ENCODE peak calls at places on chromosomes 11 and 22, in four cellular contexts. J, N, T and V are unnamed samples.

GRCh38 chr11:122853971-122854446 is 15.7 kb downstream of the CRTAM start:
- DNase-seq in J (no peak), N (peak), T (no peak), V (peak)

GRCh38 chr22:43931771-43932170 is 8.2 kb downstream of the PNPLA3 start:
- DNase-seq in J (no peak), N (no peak), T (no peak), V (no peak)

GRCh38 chr11:115920087-115920461 is 415.9 kb upstream of the CADM1 start:
- DNase-seq in J (no peak), N (no peak), T (no peak), V (no peak)

GRCh38 chr22:17775781-17776470 is 1.7 kb upstream of the BID start:
- DNase-seq in J (no peak), N (no peak), T (no peak), V (no peak)

GRCh38 chr11:32290783-32291182 is 144.6 kb downstream of the WT1 start:
- DNase-seq in J (no peak), N (no peak), T (no peak), V (peak)

GRCh38 chr11:2774173-2775082 is 74.6 kb upstream of the KCNQ1OT1 start:
- DNase-seq in J (no peak), N (no peak), T (no peak), V (no peak)

GRCh38 chr22:46023558-46023981 is 46.6 kb upstream of the WNT7B start:
- DNase-seq in J (no peak), N (no peak), T (no peak), V (no peak)

GRCh38 chr11:87851234-87851633 is 324.0 kb downstream of the RAB38 start:
- DNase-seq in J (no peak), N (no peak), T (no peak), V (no peak)

GRCh38 chr11:127895776-127896175 is 691.6 kb downstream of the ETS1 start:
- DNase-seq in J (no peak), N (no peak), T (no peak), V (no peak)

GRCh38 chr22:26474687-26475086 is 8.9 kb downstream of the HPS4 start:
- DNase-seq in J (no peak), N (no peak), T (no peak), V (no peak)

GRCh38 chr11:112623057-112623456 is 338.2 kb upstream of the NCAM1 start:
- DNase-seq in J (no peak), N (no peak), T (no peak), V (no peak)
- TF ChIP-seq BRCA1 in J (no peak), N (no peak), T (no peak), V (no peak)

GRCh38 chr11:114773541-114774338 is 95.4 kb downstream of the NXPE2 start:
- DNase-seq in J (no peak), N (no peak), T (no peak), V (no peak)
- TF ChIP-seq BRCA1 in J (no peak), N (no peak), T (no peak), V (no peak)

DNA sequence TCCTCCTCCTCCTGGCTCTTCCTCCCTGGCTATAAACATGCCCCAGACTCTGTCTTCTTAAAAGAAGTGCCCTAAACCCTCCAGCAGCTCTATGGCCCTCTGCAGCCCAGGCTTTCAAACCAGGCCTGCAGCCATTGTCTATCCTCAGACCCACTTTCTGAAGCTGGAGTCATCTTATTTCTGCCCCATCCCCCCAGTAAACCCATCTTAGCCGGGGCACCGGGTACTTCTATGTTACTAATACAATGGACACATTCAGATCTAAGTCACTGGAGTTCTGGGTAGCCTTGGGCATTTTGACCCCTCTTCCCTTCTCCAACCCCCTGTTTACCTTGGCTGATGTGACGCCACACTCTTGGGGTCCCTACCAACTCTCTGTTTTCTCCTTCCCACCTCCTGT is 29.7 kb upstream of the CACNG2 start:
- DNase-seq in J (no peak), N (no peak), T (no peak), V (no peak)
- TF ChIP-seq BRCA1 in J (no peak), N (no peak), T (no peak), V (no peak)

DNA sequence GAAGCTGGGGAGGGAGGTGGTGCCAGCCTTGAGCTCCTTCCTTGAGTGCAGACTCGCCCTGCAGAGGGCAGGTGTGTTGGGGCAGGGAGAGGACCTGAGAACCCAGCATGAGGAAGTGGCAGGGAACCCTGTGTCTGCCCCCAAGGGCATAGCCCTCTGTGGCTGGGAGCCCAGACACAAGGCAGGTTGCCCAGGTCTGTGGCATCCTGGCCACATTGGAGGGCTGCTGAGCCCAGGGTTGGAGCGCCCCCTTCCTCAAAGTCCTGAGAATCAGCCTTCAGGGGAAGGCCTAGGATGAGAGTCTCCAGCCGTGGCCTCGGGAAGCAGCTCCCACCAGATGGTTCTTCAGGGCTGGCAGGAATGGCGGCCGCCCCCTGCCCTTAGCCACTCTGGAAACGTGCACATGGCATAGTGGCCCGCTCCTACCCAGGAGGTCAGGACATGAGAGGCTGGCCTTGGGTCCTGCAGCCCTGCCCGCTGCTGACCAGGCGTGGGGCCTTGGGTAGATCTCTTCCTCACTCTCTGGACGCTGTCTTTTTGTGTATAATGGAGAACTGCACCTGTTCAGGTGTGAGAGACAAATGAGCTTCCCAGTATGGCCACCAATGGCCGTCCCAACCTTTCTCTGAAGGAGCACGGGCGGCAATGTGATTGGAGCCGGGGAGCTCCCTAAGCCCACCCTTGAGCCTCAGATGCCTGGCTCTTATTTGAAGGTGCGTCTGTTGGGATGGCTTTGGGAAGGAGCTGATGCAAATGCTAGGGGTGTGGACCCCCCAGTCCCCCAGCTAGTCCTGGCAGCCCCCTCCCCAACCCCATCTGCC is 4.5 kb upstream of the CDC42BPG start:
- DNase-seq in J (no peak), N (no peak), T (no peak), V (no peak)
- TF ChIP-seq BRCA1 in J (no peak), N (no peak), T (no peak), V (no peak)

DNA sequence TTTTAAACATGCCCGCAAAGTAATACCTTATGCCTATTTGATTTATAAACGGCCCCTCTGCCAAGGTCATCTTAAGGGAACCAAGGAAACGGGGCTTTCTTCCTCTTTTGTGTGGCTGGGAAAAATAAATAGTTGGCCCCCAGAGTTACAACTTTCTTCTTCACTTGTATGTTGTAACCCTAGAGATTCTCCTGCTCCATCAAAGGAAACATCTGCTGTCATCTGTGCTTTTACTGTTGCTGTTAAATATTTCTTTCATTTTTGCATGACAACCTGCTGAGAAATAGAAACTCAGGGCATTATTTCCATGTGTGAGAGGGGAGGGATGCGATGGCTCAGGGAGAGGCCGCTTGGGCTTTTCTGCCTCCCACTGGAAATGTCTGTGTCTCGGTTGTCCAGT is 21.8 kb upstream of the CDC42EP2 start:
- DNase-seq in J (no peak), N (no peak), T (no peak), V (no peak)
- TF ChIP-seq BRCA1 in J (no peak), N (no peak), T (no peak), V (no peak)

DNA sequence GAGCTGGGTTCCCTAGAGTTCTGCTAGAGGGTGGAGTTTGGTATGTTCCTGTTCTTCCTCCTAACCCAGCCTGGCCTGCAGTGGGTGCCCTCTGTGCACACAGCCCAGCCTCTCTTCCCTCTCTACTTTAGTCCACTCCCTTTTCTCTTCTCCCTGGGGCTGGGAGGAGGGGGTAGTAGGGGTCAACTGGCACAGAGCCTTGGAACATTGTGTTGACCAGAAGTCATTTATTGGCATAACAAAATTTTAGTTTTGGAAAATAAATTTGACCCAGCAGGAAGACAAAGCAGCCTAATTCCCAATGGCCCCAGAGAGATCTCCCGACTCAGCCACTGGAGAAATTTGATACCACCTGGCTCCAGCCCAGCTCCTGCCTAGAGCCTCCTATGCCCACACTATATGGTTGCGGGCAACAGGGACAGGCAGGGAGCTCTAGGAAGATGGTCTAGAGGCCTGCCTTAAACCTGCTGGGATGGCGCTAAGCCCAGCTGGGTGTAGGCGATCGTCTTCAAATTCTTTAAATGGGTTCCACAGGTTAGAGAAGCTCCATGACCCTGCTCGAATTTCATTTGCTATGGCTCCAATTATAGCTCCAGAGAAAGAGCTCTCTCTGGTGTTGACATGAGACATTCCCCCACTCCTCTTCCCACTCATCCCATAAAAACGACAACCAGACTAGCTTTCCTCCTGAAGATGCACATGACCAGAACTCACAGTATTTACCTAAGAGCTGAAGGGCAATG is 9.9 kb downstream of the PCSK7 start:
- DNase-seq in J (no peak), N (no peak), T (no peak), V (no peak)
- TF ChIP-seq BRCA1 in J (no peak), N (no peak), T (no peak), V (no peak)

GRCh38 chr11:9015677-9016076 is 11.9 kb upstream of the NRIP3 start:
- DNase-seq in J (peak), N (peak), T (peak), V (peak)

GRCh38 chr11:9019861-9020260 is 16.1 kb upstream of the NRIP3 start:
- DNase-seq in J (no peak), N (no peak), T (no peak), V (no peak)

GRCh38 chr11:9014826-9015225 is 11.0 kb upstream of the NRIP3 start:
- DNase-seq in J (no peak), N (no peak), T (no peak), V (no peak)

GRCh38 chr11:9016916-9017642 is 13.3 kb upstream of the NRIP3 start:
- DNase-seq in J (no peak), N (no peak), T (no peak), V (no peak)

GRCh38 chr11:9017773-9018172 is 14.0 kb upstream of the NRIP3 start:
- DNase-seq in J (no peak), N (no peak), T (no peak), V (no peak)
- TF ChIP-seq BRCA1 in J (no peak), N (no peak), T (no peak), V (no peak)